ENCODE peak calls at places on chromosomes 12 and 14, in four cellular contexts. One of them, this sample, is unnamed.

GRCh38 chr12:125271850-125272249 is 206.6 kb downstream of the AACS start:
- DNase-seq in right atrium auricular region: no peak
- DNase-seq in activated CD4-positive, alpha-beta T cell treated with anti-CD3 and anti-CD28 coated beads, Interleukin-2, amount 50 U/mL, for 4 hours: no peak
- DNase-seq in stimulated activated CD8-positive, alpha-beta memory T cell treated with anti-CD3 and anti-CD28 coated beads, Interleukin-7, amount 100 ng/mL, for 24 hours: no peak
- DNase-seq in this sample: no peak

GRCh38 chr12:56629459-56630179 is 507 bp downstream of the BAZ2A start:
- DNase-seq in right atrium auricular region: no peak
- DNase-seq in stimulated activated CD8-positive, alpha-beta memory T cell treated with anti-CD3 and anti-CD28 coated beads, Interleukin-7, amount 100 ng/mL, for 24 hours: no peak
- DNase-seq in activated CD4-positive, alpha-beta T cell treated with anti-CD3 and anti-CD28 coated beads, Interleukin-2, amount 50 U/mL, for 4 hours: peak; percentile 42
- DNase-seq in this sample: peak; percentile 41

GRCh38 chr12:91801048-91801447 is 344.6 kb downstream of the BTG1 start:
- DNase-seq in stimulated activated CD8-positive, alpha-beta memory T cell treated with anti-CD3 and anti-CD28 coated beads, Interleukin-7, amount 100 ng/mL, for 24 hours: no peak
- DNase-seq in activated CD4-positive, alpha-beta T cell treated with anti-CD3 and anti-CD28 coated beads, Interleukin-2, amount 50 U/mL, for 4 hours: no peak
- DNase-seq in right atrium auricular region: no peak
- DNase-seq in this sample: no peak

GRCh38 chr14:100304825-100305445 is 1.3 kb downstream of the SLC25A29 start:
- DNase-seq in activated CD4-positive, alpha-beta T cell treated with anti-CD3 and anti-CD28 coated beads, Interleukin-2, amount 50 U/mL, for 4 hours: no peak
- DNase-seq in stimulated activated CD8-positive, alpha-beta memory T cell treated with anti-CD3 and anti-CD28 coated beads, Interleukin-7, amount 100 ng/mL, for 24 hours: no peak
- DNase-seq in right atrium auricular region: peak; percentile 73
- DNase-seq in this sample: peak; percentile 49

GRCh38 chr12:103745962-103746361 is 95.1 kb downstream of the NT5DC3 start:
- DNase-seq in activated CD4-positive, alpha-beta T cell treated with anti-CD3 and anti-CD28 coated beads, Interleukin-2, amount 50 U/mL, for 4 hours: no peak
- DNase-seq in right atrium auricular region: no peak
- DNase-seq in stimulated activated CD8-positive, alpha-beta memory T cell treated with anti-CD3 and anti-CD28 coated beads, Interleukin-7, amount 100 ng/mL, for 24 hours: no peak
- DNase-seq in this sample: no peak

GRCh38 chr14:100359881-100360280 is 36.7 kb downstream of the SLC25A47 start:
- DNase-seq in right atrium auricular region: no peak
- DNase-seq in activated CD4-positive, alpha-beta T cell treated with anti-CD3 and anti-CD28 coated beads, Interleukin-2, amount 50 U/mL, for 4 hours: no peak
- DNase-seq in stimulated activated CD8-positive, alpha-beta memory T cell treated with anti-CD3 and anti-CD28 coated beads, Interleukin-7, amount 100 ng/mL, for 24 hours: no peak
- DNase-seq in this sample: no peak

GRCh38 chr14:60753264-60754126 is 18.9 kb downstream of the MNAT1 start:
- DNase-seq in stimulated activated CD8-positive, alpha-beta memory T cell treated with anti-CD3 and anti-CD28 coated beads, Interleukin-7, amount 100 ng/mL, for 24 hours: no peak
- DNase-seq in activated CD4-positive, alpha-beta T cell treated with anti-CD3 and anti-CD28 coated beads, Interleukin-2, amount 50 U/mL, for 4 hours: peak; percentile 15
- DNase-seq in right atrium auricular region: no peak
- DNase-seq in this sample: no peak

GRCh38 chr14:65937079-65937803 is 524.7 kb downstream of the FUT8 start:
- DNase-seq in right atrium auricular region: no peak
- DNase-seq in activated CD4-positive, alpha-beta T cell treated with anti-CD3 and anti-CD28 coated beads, Interleukin-2, amount 50 U/mL, for 4 hours: no peak
- DNase-seq in stimulated activated CD8-positive, alpha-beta memory T cell treated with anti-CD3 and anti-CD28 coated beads, Interleukin-7, amount 100 ng/mL, for 24 hours: no peak
- DNase-seq in this sample: no peak

GRCh38 chr12:68587448-68587873 is 23.2 kb upstream of the RAP1B start:
- DNase-seq in right atrium auricular region: no peak
- DNase-seq in activated CD4-positive, alpha-beta T cell treated with anti-CD3 and anti-CD28 coated beads, Interleukin-2, amount 50 U/mL, for 4 hours: peak; percentile 8
- DNase-seq in stimulated activated CD8-positive, alpha-beta memory T cell treated with anti-CD3 and anti-CD28 coated beads, Interleukin-7, amount 100 ng/mL, for 24 hours: no peak
- DNase-seq in this sample: no peak

GRCh38 chr12:124130717-124131670 is 158.0 kb downstream of the ZNF664 start:
- DNase-seq in right atrium auricular region: no peak
- DNase-seq in stimulated activated CD8-positive, alpha-beta memory T cell treated with anti-CD3 and anti-CD28 coated beads, Interleukin-7, amount 100 ng/mL, for 24 hours: no peak
- DNase-seq in activated CD4-positive, alpha-beta T cell treated with anti-CD3 and anti-CD28 coated beads, Interleukin-2, amount 50 U/mL, for 4 hours: no peak
- DNase-seq in this sample: no peak

GRCh38 chr12:13887774-13888388 is 93.5 kb downstream of the GRIN2B start:
- DNase-seq in right atrium auricular region: no peak
- DNase-seq in activated CD4-positive, alpha-beta T cell treated with anti-CD3 and anti-CD28 coated beads, Interleukin-2, amount 50 U/mL, for 4 hours: no peak
- DNase-seq in stimulated activated CD8-positive, alpha-beta memory T cell treated with anti-CD3 and anti-CD28 coated beads, Interleukin-7, amount 100 ng/mL, for 24 hours: no peak
- DNase-seq in this sample: no peak

GRCh38 chr14:79837699-79838098 is 373.6 kb downstream of the DIO2 start:
- DNase-seq in activated CD4-positive, alpha-beta T cell treated with anti-CD3 and anti-CD28 coated beads, Interleukin-2, amount 50 U/mL, for 4 hours: no peak
- DNase-seq in stimulated activated CD8-positive, alpha-beta memory T cell treated with anti-CD3 and anti-CD28 coated beads, Interleukin-7, amount 100 ng/mL, for 24 hours: no peak
- DNase-seq in right atrium auricular region: no peak
- DNase-seq in this sample: no peak

GRCh38 chr14:43168374-43168925 is 1338.6 kb downstream of the FSCB start:
- DNase-seq in right atrium auricular region: no peak
- DNase-seq in activated CD4-positive, alpha-beta T cell treated with anti-CD3 and anti-CD28 coated beads, Interleukin-2, amount 50 U/mL, for 4 hours: no peak
- DNase-seq in stimulated activated CD8-positive, alpha-beta memory T cell treated with anti-CD3 and anti-CD28 coated beads, Interleukin-7, amount 100 ng/mL, for 24 hours: no peak
- DNase-seq in this sample: no peak

GRCh38 chr14:68249534-68250517 is 430.2 kb downstream of the RAD51B start:
- DNase-seq in right atrium auricular region: no peak
- DNase-seq in stimulated activated CD8-positive, alpha-beta memory T cell treated with anti-CD3 and anti-CD28 coated beads, Interleukin-7, amount 100 ng/mL, for 24 hours: no peak
- DNase-seq in activated CD4-positive, alpha-beta T cell treated with anti-CD3 and anti-CD28 coated beads, Interleukin-2, amount 50 U/mL, for 4 hours: no peak
- DNase-seq in this sample: peak; percentile 13

GRCh38 chr14:102215522-102216250 is 76.0 kb downstream of the WDR20 start:
- DNase-seq in stimulated activated CD8-positive, alpha-beta memory T cell treated with anti-CD3 and anti-CD28 coated beads, Interleukin-7, amount 100 ng/mL, for 24 hours: no peak
- DNase-seq in right atrium auricular region: no peak
- DNase-seq in activated CD4-positive, alpha-beta T cell treated with anti-CD3 and anti-CD28 coated beads, Interleukin-2, amount 50 U/mL, for 4 hours: no peak
- DNase-seq in this sample: no peak

GRCh38 chr12:81987351-81987750 is 228.2 kb upstream of the PPFIA2 start:
- DNase-seq in stimulated activated CD8-positive, alpha-beta memory T cell treated with anti-CD3 and anti-CD28 coated beads, Interleukin-7, amount 100 ng/mL, for 24 hours: no peak
- DNase-seq in activated CD4-positive, alpha-beta T cell treated with anti-CD3 and anti-CD28 coated beads, Interleukin-2, amount 50 U/mL, for 4 hours: no peak
- DNase-seq in right atrium auricular region: no peak
- DNase-seq in this sample: no peak

GRCh38 chr12:59929091-59929490 is 333.3 kb downstream of the SLC16A7 start:
- DNase-seq in stimulated activated CD8-positive, alpha-beta memory T cell treated with anti-CD3 and anti-CD28 coated beads, Interleukin-7, amount 100 ng/mL, for 24 hours: no peak
- DNase-seq in activated CD4-positive, alpha-beta T cell treated with anti-CD3 and anti-CD28 coated beads, Interleukin-2, amount 50 U/mL, for 4 hours: no peak
- DNase-seq in right atrium auricular region: no peak
- DNase-seq in this sample: no peak

GRCh38 chr14:47012533-47012932 is 361.0 kb upstream of the RPL10L start:
- DNase-seq in right atrium auricular region: no peak
- DNase-seq in stimulated activated CD8-positive, alpha-beta memory T cell treated with anti-CD3 and anti-CD28 coated beads, Interleukin-7, amount 100 ng/mL, for 24 hours: no peak
- DNase-seq in activated CD4-positive, alpha-beta T cell treated with anti-CD3 and anti-CD28 coated beads, Interleukin-2, amount 50 U/mL, for 4 hours: no peak
- DNase-seq in this sample: no peak

GRCh38 chr12:11499802-11500201 is 104.4 kb upstream of the PRB2 start:
- DNase-seq in activated CD4-positive, alpha-beta T cell treated with anti-CD3 and anti-CD28 coated beads, Interleukin-2, amount 50 U/mL, for 4 hours: no peak
- DNase-seq in right atrium auricular region: no peak
- DNase-seq in stimulated activated CD8-positive, alpha-beta memory T cell treated with anti-CD3 and anti-CD28 coated beads, Interleukin-7, amount 100 ng/mL, for 24 hours: no peak
- DNase-seq in this sample: no peak

GRCh38 chr14:80356413-80356812 is 145.1 kb upstream of the DIO2 start:
- DNase-seq in stimulated activated CD8-positive, alpha-beta memory T cell treated with anti-CD3 and anti-CD28 coated beads, Interleukin-7, amount 100 ng/mL, for 24 hours: no peak
- DNase-seq in right atrium auricular region: no peak
- DNase-seq in activated CD4-positive, alpha-beta T cell treated with anti-CD3 and anti-CD28 coated beads, Interleukin-2, amount 50 U/mL, for 4 hours: no peak
- DNase-seq in this sample: no peak

GRCh38 chr12:132215644-132215989 is 71.4 kb downstream of the NOC4L start:
- DNase-seq in stimulated activated CD8-positive, alpha-beta memory T cell treated with anti-CD3 and anti-CD28 coated beads, Interleukin-7, amount 100 ng/mL, for 24 hours: no peak
- DNase-seq in right atrium auricular region: no peak
- DNase-seq in activated CD4-positive, alpha-beta T cell treated with anti-CD3 and anti-CD28 coated beads, Interleukin-2, amount 50 U/mL, for 4 hours: no peak
- DNase-seq in this sample: no peak

GRCh38 chr12:105444050-105444808 is 113.7 kb downstream of the C12orf75 start:
- DNase-seq in right atrium auricular region: no peak
- DNase-seq in activated CD4-positive, alpha-beta T cell treated with anti-CD3 and anti-CD28 coated beads, Interleukin-2, amount 50 U/mL, for 4 hours: no peak
- DNase-seq in stimulated activated CD8-positive, alpha-beta memory T cell treated with anti-CD3 and anti-CD28 coated beads, Interleukin-7, amount 100 ng/mL, for 24 hours: no peak
- DNase-seq in this sample: no peak

GRCh38 chr14:33509927-33510535 is 440.8 kb downstream of the EGLN3 start:
- DNase-seq in stimulated activated CD8-positive, alpha-beta memory T cell treated with anti-CD3 and anti-CD28 coated beads, Interleukin-7, amount 100 ng/mL, for 24 hours: no peak
- DNase-seq in activated CD4-positive, alpha-beta T cell treated with anti-CD3 and anti-CD28 coated beads, Interleukin-2, amount 50 U/mL, for 4 hours: no peak
- DNase-seq in right atrium auricular region: no peak
- DNase-seq in this sample: peak; percentile 10

GRCh38 chr12:6919588-6919987 is 5.2 kb downstream of the ENO2 start:
- DNase-seq in stimulated activated CD8-positive, alpha-beta memory T cell treated with anti-CD3 and anti-CD28 coated beads, Interleukin-7, amount 100 ng/mL, for 24 hours: no peak
- DNase-seq in right atrium auricular region: no peak
- DNase-seq in activated CD4-positive, alpha-beta T cell treated with anti-CD3 and anti-CD28 coated beads, Interleukin-2, amount 50 U/mL, for 4 hours: no peak
- DNase-seq in this sample: no peak

GRCh38 chr12:45315462-45315861 is 99.6 kb downstream of the ANO6 start:
- DNase-seq in activated CD4-positive, alpha-beta T cell treated with anti-CD3 and anti-CD28 coated beads, Interleukin-2, amount 50 U/mL, for 4 hours: no peak
- DNase-seq in right atrium auricular region: no peak
- DNase-seq in stimulated activated CD8-positive, alpha-beta memory T cell treated with anti-CD3 and anti-CD28 coated beads, Interleukin-7, amount 100 ng/mL, for 24 hours: no peak
- DNase-seq in this sample: no peak